ENCODE peak calls at places on chromosomes 16 and 17, in ten cellular contexts. T, M, Q, S, U, C, W, Y, G and A are unnamed samples.

GRCh38 chr17:63701477-63702222 is 1.7 kb upstream of the LIMD2 start:
- DNase-seq in T (no peak), M (peak; percentile 63), Q (no peak), S (no peak), U (peak; percentile 78), C (no peak), W (peak; percentile 41), Y (no peak), G (peak; percentile 79), A (no peak)

GRCh38 chr16:15509593-15510520 is 75.5 kb downstream of the BMERB1 start:
- DNase-seq in T (no peak), M (no peak), Q (no peak), S (peak; percentile 60), U (no peak), C (no peak), W (no peak), Y (no peak), G (no peak), A (no peak)

GRCh38 chr17:41678907-41679739 is 9.6 kb upstream of the EIF1 start:
- DNase-seq in T (no peak), M (peak; percentile 38), Q (no peak), S (peak; percentile 28), U (peak; percentile 49), C (no peak), W (no peak), Y (peak; percentile 53), G (peak; percentile 45), A (no peak)

GRCh38 chr16:30179931-30180330 is 3.5 kb upstream of the CORO1A start:
- DNase-seq in T (no peak), M (no peak), Q (no peak), S (no peak), U (no peak), C (no peak), W (no peak), Y (no peak), G (no peak), A (no peak)

GRCh38 chr16:50315346-50315997 is 49.1 kb downstream of the ADCY7 start:
- DNase-seq in T (no peak), M (no peak), Q (no peak), S (no peak), U (no peak), C (no peak), W (no peak), Y (no peak), G (peak; percentile 5), A (peak; percentile 83)

GRCh38 chr17:17156107-17156506 is 50.0 kb downstream of the PLD6 start:
- DNase-seq in T (peak; percentile 44), M (no peak), Q (no peak), S (peak; percentile 86), U (no peak), C (no peak), W (no peak), Y (no peak), G (no peak), A (no peak)

GRCh38 chr16:30369091-30369937 is 980 bp downstream of the TBC1D10B start:
- DNase-seq in T (no peak), M (no peak), Q (no peak), S (no peak), U (no peak), C (no peak), W (no peak), Y (no peak), G (no peak), A (no peak)

GRCh38 chr17:66661411-66661843 is 173.5 kb upstream of the CACNG5 start:
- DNase-seq in T (no peak), M (no peak), Q (peak; percentile 66), S (peak; percentile 56), U (no peak), C (no peak), W (peak; percentile 45), Y (no peak), G (no peak), A (no peak)

GRCh38 chr17:57527437-57528083 is 217.5 kb downstream of the CCDC182 start:
- DNase-seq in T (no peak), M (no peak), Q (no peak), S (no peak), U (no peak), C (no peak), W (no peak), Y (no peak), G (no peak), A (no peak)
- H3K27ac ChIP-seq in T (no peak overlapping the region), M (no peak overlapping the region), Q (no peak overlapping the region), S (no peak overlapping the region), U (no peak overlapping the region), C (peak overlapping the region; percentile 80), W (no peak overlapping the region), Y (no peak overlapping the region), G (no peak overlapping the region), A (no peak overlapping the region)

GRCh38 chr16:85284138-85284897 is 172.0 kb upstream of the CIBAR2 start:
- DNase-seq in T (no peak), M (no peak), Q (no peak), S (no peak), U (no peak), C (no peak), W (no peak), Y (no peak), G (no peak), A (no peak)

GRCh38 chr16:85281181-85281580 is 168.9 kb upstream of the CIBAR2 start:
- DNase-seq in T (no peak), M (no peak), Q (no peak), S (no peak), U (no peak), C (no peak), W (no peak), Y (no peak), G (no peak), A (no peak)

GRCh38 chr16:85286066-85286712 is 173.9 kb upstream of the CIBAR2 start:
- DNase-seq in T (peak; percentile 37), M (no peak), Q (peak; percentile 93), S (peak; percentile 76), U (no peak), C (peak; percentile 63), W (peak; percentile 43), Y (peak; percentile 69), G (no peak), A (no peak)

GRCh38 chr16:85285681-85286065 is 173.4 kb upstream of the CIBAR2 start:
- DNase-seq in T (no peak), M (no peak), Q (no peak), S (no peak), U (no peak), C (no peak), W (no peak), Y (no peak), G (no peak), A (no peak)

GRCh38 chr16:85283305-85284050 is 171.2 kb upstream of the CIBAR2 start:
- DNase-seq in T (no peak), M (no peak), Q (no peak), S (no peak), U (no peak), C (no peak), W (no peak), Y (no peak), G (no peak), A (no peak)
- H3K27ac ChIP-seq in T (no peak overlapping the region), M (no peak overlapping the region), Q (no peak overlapping the region), S (no peak overlapping the region), U (no peak overlapping the region), C (peak overlapping the region; percentile 91), W (no peak overlapping the region), Y (no peak overlapping the region), G (no peak overlapping the region), A (no peak overlapping the region)

DNA sequence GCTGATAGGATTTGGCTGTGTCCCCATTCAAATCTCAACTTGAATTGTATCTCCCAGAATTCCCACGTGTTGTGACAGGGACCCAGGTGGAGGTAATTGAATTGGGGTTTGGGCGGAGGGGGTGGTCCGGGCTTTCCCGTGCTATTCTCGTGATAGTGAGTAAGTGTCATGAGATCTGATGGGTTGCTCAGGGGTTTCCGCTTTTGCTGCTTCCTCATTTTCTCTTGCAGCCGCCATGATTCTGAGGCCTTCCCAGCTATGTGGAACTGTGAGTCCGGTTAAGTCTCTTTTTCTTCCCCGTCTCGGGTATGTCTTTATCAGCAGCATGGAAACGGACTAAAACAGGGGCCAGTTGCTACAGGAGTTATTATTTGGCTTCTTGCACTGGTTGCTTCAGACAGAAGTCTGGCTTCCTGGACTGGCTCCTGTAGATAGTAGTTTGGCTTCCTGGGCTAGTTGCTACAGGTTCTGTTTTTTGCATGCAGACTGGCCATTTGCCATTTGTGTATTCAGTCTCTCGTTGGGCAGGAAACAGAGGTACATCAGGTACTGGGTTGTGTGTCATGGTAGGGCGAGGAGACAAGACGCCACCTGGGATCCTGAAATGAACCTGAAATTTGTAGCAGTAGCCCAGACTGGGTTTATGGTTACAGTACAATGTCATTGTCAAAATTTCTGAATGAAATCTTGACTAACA is 32.6 kb downstream of the CNTNAP4 start:
- DNase-seq in T (no peak), M (no peak), Q (no peak), S (no peak), U (no peak), C (no peak), W (no peak), Y (no peak), G (no peak), A (no peak)
- H3K27ac ChIP-seq in T (no peak overlapping the region), M (no peak overlapping the region), Q (no peak overlapping the region), S (no peak overlapping the region), U (peak overlapping the region; percentile 58), C (no peak overlapping the region), W (no peak overlapping the region), Y (no peak overlapping the region), G (no peak overlapping the region), A (no peak overlapping the region)

DNA sequence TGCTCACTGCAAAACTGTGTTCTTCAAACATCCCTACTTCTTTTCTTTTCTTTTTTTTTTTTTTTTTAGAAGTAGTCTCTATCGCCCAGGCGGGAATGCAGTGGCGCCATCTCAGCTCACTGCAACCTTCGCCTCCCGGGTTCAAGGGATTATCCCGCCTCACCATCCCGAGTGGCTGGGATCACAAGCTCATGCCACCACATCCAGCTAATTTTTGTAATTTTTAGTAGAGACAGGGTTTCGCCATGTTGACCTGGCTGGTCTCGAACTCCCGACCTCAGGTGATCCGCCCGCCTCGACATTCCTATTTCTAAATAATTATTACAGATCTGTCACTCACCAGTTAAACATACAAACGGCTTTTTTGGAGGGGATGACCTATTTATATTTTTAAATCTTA is 1.0 kb upstream of the RNASEK start:
- DNase-seq in T (no peak), M (no peak), Q (no peak), S (no peak), U (no peak), C (no peak), W (no peak), Y (no peak), G (no peak), A (no peak)
- H3K27ac ChIP-seq in T (no peak overlapping the region), M (peak overlapping the region; percentile 98), Q (peak overlapping the region; percentile 99), S (no peak overlapping the region), U (peak overlapping the region; percentile 90), C (peak overlapping the region; percentile 98), W (no peak overlapping the region), Y (no peak overlapping the region), G (peak overlapping the region; percentile 95), A (peak overlapping the region; percentile 94)